ENCODE peak calls at places on chromosomes 4 and X, in eight cellular contexts. K is AG10803, Q is H1, A is astrocyte of the spinal cord, S is endothelial cell, E is MCF 10A, T is adrenal gland, Y is lower leg skin. H is an unnamed sample.

GRCh38 chrX:11427082-11428033 is 134.1 kb downstream of the AMELX start:
- DNase-seq in Y (peak), E (no peak), K (no peak), Q (peak), S (peak), T (peak), A (no peak), H (no peak)

GRCh38 chr4:88033309-88033708 is 25.9 kb downstream of the PKD2 start:
- DNase-seq in Y (no peak), S (peak), K (peak), T (peak), A (peak), Q (no peak), E (peak), H (peak)

GRCh38 chr4:165994706-165995105 is 121.7 kb downstream of the TLL1 start:
- DNase-seq in Y (no peak), Q (no peak), T (no peak), S (no peak), K (no peak), A (no peak), E (no peak), H (no peak)

GRCh38 chrX:16826207-16826606 is 39.9 kb downstream of the TXLNG start:
- DNase-seq in S (no peak), T (no peak), Q (no peak), E (peak), K (peak), A (peak), Y (no peak), H (no peak)

GRCh38 chr4:41889328-41889727 is 45.9 kb upstream of the TMEM33 start:
- DNase-seq in Y (no peak), Q (no peak), K (no peak), A (no peak), E (peak), T (no peak), S (no peak), H (no peak)

GRCh38 chrX:45952030-45952429 is 593.2 kb downstream of the ZNF674 start:
- DNase-seq in A (no peak), Q (no peak), S (no peak), K (no peak), T (no peak), E (no peak), Y (no peak), H (no peak)

GRCh38 chr4:3031357-3032064 is 42.8 kb downstream of the HTT-AS start:
- DNase-seq in A (no peak), E (peak), T (no peak), Q (no peak), K (no peak), Y (peak), S (no peak), H (no peak)

GRCh38 chr4:48375651-48376291 is 34.4 kb downstream of the SLAIN2 start:
- DNase-seq in E (peak), A (peak), Q (no peak), Y (no peak), S (no peak), K (peak), T (no peak), H (no peak)

GRCh38 chr4:173518419-173519102 is 11.5 kb downstream of the HAND2 start:
- DNase-seq in T (no peak), K (peak), S (no peak), E (no peak), Y (peak), Q (peak), A (no peak), H (no peak)

GRCh38 chrX:138710311-138710791 is 1.2 kb downstream of the FGF13 start:
- DNase-seq in A (no peak), T (no peak), K (no peak), S (peak), E (no peak), Q (peak), Y (peak), H (no peak)

GRCh38 chrX:143437439-143437838 is 79.8 kb downstream of the SPANXN3 start:
- DNase-seq in S (peak), K (no peak), E (peak), T (no peak), Q (no peak), Y (no peak), A (peak), H (no peak)

GRCh38 chr4:88779431-88779830 is 81.8 kb upstream of the NAP1L5 start:
- DNase-seq in K (peak), E (no peak), Q (no peak), T (no peak), S (no peak), A (peak), Y (no peak), H (no peak)

GRCh38 chr4:184395451-184395917 is 78.9 kb downstream of the IRF2 start:
- DNase-seq in Q (no peak), T (no peak), E (no peak), S (no peak), Y (no peak), K (no peak), A (no peak), H (no peak)

GRCh38 chr4:173536808-173537429 is 6.9 kb upstream of the HAND2 start:
- DNase-seq in T (no peak), A (no peak), S (peak), Q (peak), Y (no peak), K (no peak), E (peak), H (no peak)

GRCh38 chr4:25552580-25553271 is 102.9 kb upstream of the SLC34A2 start:
- DNase-seq in K (no peak), T (peak), S (no peak), E (peak), A (no peak), Q (no peak), Y (peak), H (no peak)

GRCh38 chrX:22378296-22378695 is 105.6 kb downstream of the CBLL2 start:
- DNase-seq in A (no peak), S (no peak), Q (no peak), T (no peak), E (no peak), K (no peak), Y (no peak), H (no peak)

GRCh38 chrX:155766321-155766720 is 114.8 kb upstream of the VAMP7 start:
- DNase-seq in Q (no peak), T (no peak), Y (no peak), A (no peak), K (no peak), E (no peak), S (no peak), H (no peak)

GRCh38 chrX:20350598-20350997 is 83.9 kb upstream of the RPS6KA3 start:
- DNase-seq in S (no peak), T (no peak), K (no peak), A (no peak), Y (no peak), E (no peak), Q (no peak), H (no peak)

GRCh38 chr4:52192697-52193096 is 141.6 kb downstream of the SPATA18 start:
- DNase-seq in A (no peak), S (no peak), K (peak), Q (no peak), E (peak), T (no peak), Y (no peak), H (no peak)

GRCh38 chr4:87543835-87544461 is 14.8 kb upstream of the SPARCL1 start:
- DNase-seq in K (peak), S (peak), E (peak), T (peak), A (peak), Q (no peak), Y (no peak), H (no peak)

GRCh38 chr4:185738038-185738552 is 73.9 kb downstream of the SORBS2 start:
- DNase-seq in A (peak), S (no peak), Q (no peak), T (no peak), K (peak), Y (no peak), E (peak), H (no peak)

GRCh38 chrX:29926659-29927058 is 288.7 kb upstream of the MAGEB2 start:
- DNase-seq in S (no peak), T (no peak), Y (no peak), A (no peak), E (no peak), Q (no peak), K (no peak), H (no peak)
- TF ChIP-seq CTCF in S (no peak), T (no peak), Y (no peak), A (no peak), E (no peak), Q (no peak), K (no peak), H (no peak)

DNA sequence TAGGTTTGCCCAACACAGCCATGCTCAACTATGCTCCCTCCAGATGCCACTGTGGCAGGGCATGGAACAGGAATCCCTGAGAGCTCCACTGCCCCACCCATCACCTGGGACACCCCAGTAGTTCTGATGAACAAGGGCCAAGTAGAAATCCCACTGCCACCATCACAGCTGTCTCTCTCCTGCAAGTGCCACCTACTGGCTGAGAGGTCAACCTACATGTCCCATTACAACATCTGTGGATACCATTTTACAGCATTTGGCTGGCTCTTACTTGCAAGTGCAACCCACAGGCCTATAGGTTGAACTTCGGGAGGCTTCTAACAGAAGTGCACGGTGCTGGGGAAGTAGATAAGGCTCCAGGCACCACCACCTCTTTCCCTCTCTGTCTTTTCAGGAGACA is 142.5 kb downstream of the CXXC4 start:
- DNase-seq in Y (no peak), T (no peak), Q (no peak), E (no peak), A (no peak), S (no peak), K (no peak), H (no peak)
- TF ChIP-seq CTCF in Y (no peak), T (no peak), Q (peak), E (no peak), A (peak), S (peak), K (no peak), H (no peak)

GRCh38 chr4:23337292-23337691 is 552.6 kb downstream of the PPARGC1A start:
- DNase-seq in S (no peak), E (peak), Y (no peak), K (no peak), A (no peak), T (no peak), Q (no peak), H (no peak)
- TF ChIP-seq CTCF in S (peak), E (peak), Y (no peak), K (peak), A (no peak), T (no peak), Q (peak), H (no peak)

GRCh38 chrX:134426285-134426684 is 33.7 kb upstream of the HPRT1 start:
- DNase-seq in S (no peak), Y (no peak), A (no peak), E (no peak), K (no peak), T (no peak), Q (no peak), H (no peak)

GRCh38 chrX:134419784-134420183 is 40.2 kb upstream of the HPRT1 start:
- DNase-seq in T (no peak), K (no peak), E (no peak), Y (no peak), A (no peak), S (no peak), Q (no peak), H (no peak)

GRCh38 chrX:134418317-134419113 is 41.5 kb upstream of the HPRT1 start:
- DNase-seq in Q (no peak), K (no peak), Y (no peak), S (no peak), T (no peak), A (no peak), E (no peak), H (no peak)

DNA sequence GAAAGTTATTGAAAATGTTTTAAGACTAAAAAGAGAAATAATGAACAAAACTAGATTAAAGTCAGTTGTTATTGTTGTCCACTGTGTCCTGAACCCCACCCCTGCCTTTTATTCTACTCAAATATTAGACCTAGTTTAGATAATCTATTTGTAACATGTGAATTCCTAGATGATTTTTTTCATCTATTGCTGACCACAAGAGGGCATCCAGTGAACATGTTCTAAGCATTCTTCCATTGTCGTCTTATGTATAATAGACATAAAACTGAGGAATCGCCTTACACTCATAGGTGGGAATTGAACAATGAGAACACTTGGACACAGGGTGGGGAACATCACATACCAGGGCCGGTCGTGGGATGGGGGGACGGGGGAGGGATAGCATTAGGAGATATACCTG is 36.4 kb upstream of the HPRT1 start:
- DNase-seq in A (peak), E (peak), K (peak), T (no peak), S (no peak), Y (no peak), Q (no peak), H (no peak)
- TF ChIP-seq CTCF in A (peak), E (peak), K (peak), T (no peak), S (no peak), Y (no peak), Q (no peak), H (peak)

DNA sequence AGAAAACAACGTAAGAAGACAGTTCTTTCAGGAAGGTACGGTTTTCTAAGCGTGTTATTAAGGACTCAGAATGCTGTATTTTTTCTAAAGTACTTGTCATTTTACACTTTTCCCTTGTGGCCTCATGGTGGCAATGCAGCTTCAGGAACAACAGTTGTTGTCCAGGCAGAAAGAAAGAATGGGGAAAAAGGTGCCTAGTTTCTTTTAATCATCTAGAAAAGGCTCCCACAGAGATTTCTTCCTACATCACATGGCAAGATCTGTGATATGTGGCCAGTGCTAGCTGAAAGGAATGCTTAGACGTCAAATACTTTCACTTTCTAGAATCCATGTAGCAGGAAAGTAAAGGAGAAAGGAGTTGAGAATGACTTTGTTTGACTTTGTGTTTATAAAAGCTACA is 49.0 kb upstream of the TRAM1L1 start:
- DNase-seq in K (peak), A (peak), Y (no peak), T (no peak), S (no peak), E (peak), Q (no peak), H (no peak)
- TF ChIP-seq CTCF in K (peak), A (peak), Y (no peak), T (peak), S (peak), E (peak), Q (peak), H (peak)

DNA sequence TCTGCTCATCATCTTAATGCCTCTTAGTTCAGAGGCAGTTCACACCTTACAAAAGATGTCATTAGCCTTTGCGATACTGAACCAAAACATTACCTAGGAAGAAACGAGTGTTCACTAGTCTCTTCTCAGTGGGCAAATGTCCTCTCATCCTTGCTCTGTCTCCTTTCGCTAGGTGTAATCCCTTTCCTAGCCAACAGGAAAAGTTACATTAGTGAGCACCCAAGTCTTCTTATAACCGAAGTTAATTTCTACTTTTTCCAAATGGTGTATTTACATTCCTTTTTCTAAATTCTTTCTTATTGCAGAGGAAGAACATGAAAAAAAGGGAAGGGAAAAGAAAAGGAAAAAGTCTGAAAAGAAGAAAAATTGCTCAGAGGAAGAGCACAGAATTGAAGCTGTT is 46.9 kb downstream of the SMIM31 start:
- DNase-seq in A (no peak), Y (no peak), Q (no peak), T (no peak), E (no peak), S (no peak), K (no peak), H (no peak)
- TF ChIP-seq CTCF in A (no peak), Y (no peak), Q (no peak), T (no peak), E (no peak), S (no peak), K (no peak), H (no peak)

DNA sequence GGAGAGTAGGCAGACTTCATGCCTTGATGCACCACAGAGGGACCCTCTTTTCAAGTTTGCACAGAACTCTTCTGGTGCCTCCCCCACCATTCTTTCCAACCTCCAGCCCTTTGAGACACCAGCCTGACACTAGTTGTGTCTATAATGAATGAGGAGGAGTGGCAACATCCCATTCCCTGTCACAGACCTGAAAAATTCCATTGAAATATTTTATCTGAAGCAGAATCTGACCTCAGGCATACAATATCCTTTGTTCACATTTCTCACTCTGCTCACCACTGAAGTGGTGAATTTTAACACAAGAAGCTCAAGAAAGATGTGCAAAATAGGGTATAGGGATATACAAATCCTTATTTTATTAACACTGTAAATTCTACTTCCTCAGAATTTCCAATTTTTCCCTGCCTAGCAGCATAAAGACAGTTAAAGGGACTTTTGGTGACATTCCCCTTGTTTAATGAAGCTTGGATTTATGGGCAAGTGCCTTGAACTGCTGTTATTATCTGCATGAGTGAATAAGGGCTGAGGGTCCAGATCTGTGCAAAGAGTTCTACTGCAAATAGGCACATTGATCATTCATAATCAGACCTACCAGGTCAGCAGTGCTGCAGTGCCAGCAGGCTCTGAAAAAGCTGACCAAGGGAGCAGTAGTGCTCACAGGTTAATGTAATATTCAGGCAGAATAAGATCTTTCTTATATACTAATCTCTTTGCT is 149.9 kb upstream of the PAQR3 start:
- DNase-seq in E (no peak), S (no peak), Q (no peak), K (no peak), T (no peak), Y (no peak), A (no peak), H (no peak)
- TF ChIP-seq CTCF in E (no peak), S (no peak), Q (no peak), K (no peak), T (no peak), Y (no peak), A (no peak), H (no peak)

GRCh38 chrX:58025979-58026378 is 115.7 kb upstream of the ZXDA start:
- DNase-seq in Y (no peak), A (no peak), S (no peak), T (peak), E (peak), K (peak), Q (peak), H (no peak)
- TF ChIP-seq CTCF in Y (no peak), A (no peak), S (no peak), T (peak), E (peak), K (peak), Q (no peak), H (peak)

GRCh38 chrX:92231391-92231790 is 452.2 kb downstream of the PCDH11X start:
- DNase-seq in Q (no peak), T (no peak), Y (no peak), A (no peak), S (no peak), E (no peak), K (no peak), H (no peak)

GRCh38 chrX:92230628-92231027 is 451.5 kb downstream of the PCDH11X start:
- DNase-seq in S (no peak), K (no peak), T (no peak), Y (no peak), Q (no peak), A (no peak), E (no peak), H (no peak)

GRCh38 chrX:92232182-92232581 is 453.0 kb downstream of the PCDH11X start:
- DNase-seq in E (peak), Q (no peak), A (peak), Y (no peak), T (no peak), S (peak), K (no peak), H (no peak)
- TF ChIP-seq CTCF in E (peak), Q (peak), A (peak), Y (no peak), T (peak), S (peak), K (peak), H (peak)

GRCh38 chr4:17577660-17578481 is 873 bp downstream of the LAP3 start:
- DNase-seq in K (peak), T (peak), Q (no peak), A (peak), S (peak), Y (peak), E (peak), H (no peak)
- TF ChIP-seq CTCF in K (no peak), T (no peak), Q (no peak), A (peak), S (no peak), Y (no peak), E (no peak), H (no peak)

H was measured in D721Med.